ENCODE peak calls at places on chromosome 15, in nine cellular contexts. S, P, M, Y, T, W, Q, G and C are unnamed samples.

GRCh38 chr15:79948095-79948695 is 22.8 kb downstream of the BCL2A1 start:
- DNase-seq in S (no peak), P (no peak), M (no peak), Y (no peak), T (no peak), W (no peak), Q (no peak), G (no peak), C (no peak)

GRCh38 chr15:40776537-40777141 is 6.9 kb downstream of the C15orf62 start:
- DNase-seq in S (peak), P (no peak), M (peak), Y (no peak), T (peak), W (no peak), Q (no peak), G (peak), C (no peak)

GRCh38 chr15:48968066-48968465 is 4.3 kb upstream of the SHC4 start:
- DNase-seq in S (no peak), P (no peak), M (no peak), Y (no peak), T (no peak), W (no peak), Q (no peak), G (no peak), C (no peak)

GRCh38 chr15:22949074-22949547 is 31.1 kb downstream of the CYFIP1 start:
- DNase-seq in S (peak), P (no peak), M (peak), Y (no peak), T (no peak), W (no peak), Q (peak), G (peak), C (no peak)

GRCh38 chr15:39345176-39345575 is 235.7 kb upstream of the THBS1 start:
- DNase-seq in S (no peak), P (no peak), M (no peak), Y (no peak), T (no peak), W (no peak), Q (no peak), G (no peak), C (no peak)

GRCh38 chr15:25183581-25184330 is 229.0 kb downstream of the SNRPN start:
- DNase-seq in S (no peak), P (no peak), M (no peak), Y (no peak), T (no peak), W (no peak), Q (no peak), G (no peak), C (no peak)

GRCh38 chr15:83106994-83107840 is at the start of gene TM6SF1:
- DNase-seq in S (no peak), P (peak), M (peak), Y (no peak), T (no peak), W (no peak), Q (no peak), G (no peak), C (no peak)

GRCh38 chr15:67903708-67904107 is 63.9 kb upstream of the RNU6-1 start:
- DNase-seq in S (no peak), P (no peak), M (no peak), Y (no peak), T (no peak), W (no peak), Q (no peak), G (no peak), C (no peak)

GRCh38 chr15:66742286-66742685 is 40.2 kb downstream of the SMAD6 start:
- DNase-seq in S (no peak), P (no peak), M (no peak), Y (no peak), T (no peak), W (no peak), Q (no peak), G (no peak), C (no peak)

GRCh38 chr15:56602253-56602652 is 131.1 kb downstream of the ZNF280D start:
- DNase-seq in S (no peak), P (no peak), M (no peak), Y (no peak), T (no peak), W (no peak), Q (no peak), G (no peak), C (no peak)

GRCh38 chr15:37698679-37699078 is 235.8 kb upstream of the TMCO5A start:
- DNase-seq in S (no peak), P (no peak), M (peak), Y (no peak), T (no peak), W (no peak), Q (peak), G (peak), C (no peak)

GRCh38 chr15:97200161-97200560 is 760.3 kb upstream of the ARRDC4 start:
- DNase-seq in S (no peak), P (no peak), M (peak), Y (no peak), T (no peak), W (no peak), Q (no peak), G (no peak), C (no peak)

GRCh38 chr15:89230277-89230676 is 8.9 kb upstream of the RLBP1 start:
- DNase-seq in S (no peak), P (no peak), M (no peak), Y (no peak), T (no peak), W (no peak), Q (peak), G (no peak), C (no peak)

GRCh38 chr15:25981114-25981513 is 118.0 kb upstream of the ATP10A start:
- DNase-seq in S (no peak), P (no peak), M (no peak), Y (no peak), T (no peak), W (no peak), Q (no peak), G (no peak), C (no peak)

GRCh38 chr15:35289029-35289617 is 204.0 kb upstream of the NANOGP8 start:
- DNase-seq in S (peak), P (no peak), M (peak), Y (no peak), T (no peak), W (no peak), Q (peak), G (peak), C (no peak)

GRCh38 chr15:51483985-51484384 is 138.6 kb downstream of the DMXL2 start:
- DNase-seq in S (no peak), P (no peak), M (no peak), Y (no peak), T (no peak), W (no peak), Q (no peak), G (no peak), C (no peak)

GRCh38 chr15:80699981-80700380 is 4.9 kb downstream of the ABHD17C start:
- DNase-seq in S (no peak), P (no peak), M (peak), Y (no peak), T (no peak), W (no peak), Q (no peak), G (peak), C (no peak)

GRCh38 chr15:36724901-36725300 is 145.5 kb downstream of the CDIN1 start:
- DNase-seq in S (no peak), P (no peak), M (no peak), Y (no peak), T (no peak), W (no peak), Q (no peak), G (no peak), C (no peak)

GRCh38 chr15:91522609-91523332 is 330.7 kb upstream of the SLCO3A1 start:
- DNase-seq in S (peak), P (no peak), M (peak), Y (no peak), T (no peak), W (no peak), Q (no peak), G (peak), C (peak)

GRCh38 chr15:28104326-28104725 is 5.2 kb upstream of the OCA2 start:
- DNase-seq in S (no peak), P (no peak), M (no peak), Y (no peak), T (no peak), W (no peak), Q (no peak), G (no peak), C (no peak)

GRCh38 chr15:38130739-38131498 is 121.7 kb upstream of the SPRED1 start:
- DNase-seq in S (no peak), P (no peak), M (peak), Y (no peak), T (peak), W (no peak), Q (peak), G (peak), C (no peak)

GRCh38 chr15:62306851-62307504 is 141.9 kb upstream of the C2CD4B start:
- DNase-seq in S (peak), P (peak), M (peak), Y (no peak), T (peak), W (no peak), Q (peak), G (peak), C (no peak)

GRCh38 chr15:91891788-91892187 is 38.3 kb downstream of the SLCO3A1 start:
- DNase-seq in S (no peak), P (no peak), M (no peak), Y (no peak), T (no peak), W (no peak), Q (no peak), G (no peak), C (no peak)

GRCh38 chr15:69979269-69979668 is 118.4 kb downstream of the TLE3 start:
- DNase-seq in S (no peak), P (no peak), M (peak), Y (no peak), T (no peak), W (no peak), Q (peak), G (peak), C (no peak)